ENCODE peak calls at places on chromosome 12, in nine cellular contexts. V, H, L, W, P, U, B, Z and F are unnamed samples. For H3K36me3, the result is how much of the 10 kb centered on the place peaks cover.

GRCh38 chr12:30973171-30973570 is 46.6 kb downstream of the TSPAN11 start:
- DNase-seq in P (no peak), H (no peak), V (no peak), Z (no peak), U (no peak), B (no peak), W (no peak), L (no peak), F (no peak)

GRCh38 chr12:22935090-22935489 is 310.1 kb downstream of the ETNK1 start:
- DNase-seq in P (no peak), Z (no peak), U (no peak), W (no peak), B (no peak), V (no peak), L (no peak), H (no peak), F (no peak)

GRCh38 chr12:120234643-120235368 is 30.7 kb downstream of the PXN start:
- DNase-seq in L (peak), P (peak), W (peak), H (peak), U (peak), Z (no peak), B (peak), V (peak), F (peak)

GRCh38 chr12:76450690-76451089 is 102.5 kb upstream of the BBS10 start:
- DNase-seq in Z (no peak), V (no peak), P (peak), H (no peak), W (no peak), L (no peak), B (no peak), U (no peak), F (no peak)

GRCh38 chr12:88625316-88625715 is 45.0 kb upstream of the KITLG start:
- DNase-seq in P (no peak), V (no peak), W (no peak), H (no peak), B (no peak), L (no peak), U (no peak), Z (no peak), F (no peak)

GRCh38 chr12:121751716-121752351 is 39.3 kb downstream of the TMEM120B start:
- DNase-seq in B (no peak), L (no peak), V (no peak), P (no peak), Z (no peak), U (no peak), H (no peak), W (no peak), F (no peak)

GRCh38 chr12:88400302-88400701 is 180.0 kb downstream of the KITLG start:
- DNase-seq in U (no peak), B (no peak), Z (no peak), H (no peak), V (no peak), W (no peak), P (no peak), L (no peak), F (no peak)

GRCh38 chr12:6367065-6367968 is 8.0 kb downstream of the SCNN1A start:
- DNase-seq in P (peak), W (peak), Z (no peak), V (no peak), H (no peak), U (no peak), L (no peak), B (no peak), F (no peak)

GRCh38 chr12:57044856-57045255 is 5.1 kb downstream of the MYO1A start:
- DNase-seq in B (no peak), H (no peak), Z (no peak), P (no peak), U (no peak), V (no peak), W (no peak), L (no peak), F (no peak)

GRCh38 chr12:92929957-92930356 is 862 bp upstream of the EEA1 start:
- DNase-seq in H (no peak), U (no peak), Z (no peak), B (no peak), W (no peak), L (no peak), P (no peak), V (no peak), F (no peak)

GRCh38 chr12:106181416-106182114 is 42.8 kb upstream of the NUAK1 start:
- DNase-seq in Z (no peak), U (no peak), B (no peak), L (no peak), V (no peak), P (no peak), W (no peak), H (no peak), F (no peak)

GRCh38 chr12:546920-547845 is 87.4 kb downstream of the B4GALNT3 start:
- DNase-seq in H (peak), V (peak), U (no peak), L (no peak), P (peak), W (peak), B (peak), Z (no peak), F (no peak)

GRCh38 chr12:92079054-92079385 is 66.6 kb downstream of the BTG1 start:
- DNase-seq in L (no peak), V (no peak), B (no peak), U (no peak), P (no peak), Z (no peak), H (no peak), W (no peak), F (no peak)

GRCh38 chr12:93174048-93174447 is 203.7 kb upstream of the NUDT4 start:
- DNase-seq in Z (no peak), U (no peak), P (no peak), W (peak), B (no peak), H (no peak), V (no peak), L (no peak), F (no peak)

GRCh38 chr12:49961111-49961922 is at the start of gene AQP5:
- DNase-seq in P (no peak), L (no peak), Z (no peak), V (no peak), B (peak), W (peak), H (no peak), U (no peak), F (no peak)

DNA sequence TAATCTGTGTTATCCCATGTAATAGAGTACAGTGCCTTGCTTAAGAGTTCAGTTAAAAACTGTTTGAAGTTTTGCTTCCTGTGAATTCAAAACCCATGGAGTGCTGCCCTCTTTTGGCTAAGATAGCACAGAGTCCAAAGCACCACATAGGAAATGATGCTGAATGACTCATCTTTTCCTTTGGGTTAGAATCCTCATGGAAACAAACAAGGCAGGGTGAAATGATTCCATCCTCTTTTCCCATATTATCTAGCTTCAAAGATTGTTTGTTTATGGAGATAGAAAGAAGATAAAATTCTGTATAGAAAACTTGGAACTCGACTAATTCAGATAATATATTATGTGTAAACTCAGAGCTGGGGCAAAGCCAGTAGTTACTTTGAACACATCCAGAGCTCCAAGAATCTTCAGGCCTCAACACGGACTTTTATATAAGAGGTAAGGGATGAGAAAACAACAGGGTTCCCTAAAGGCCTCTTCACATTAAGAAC is 87.4 kb downstream of the OTOGL start:
- DNase-seq in Z (no peak), U (peak), L (peak), P (peak), V (peak), B (peak), W (peak), H (peak), F (peak)
- TF ChIP-seq EP300 in Z (no peak), U (no peak), L (peak), P (no peak), V (peak), B (no peak), W (peak), H (peak), F (peak)

GRCh38 chr12:27797301-27798025 is 17.4 kb upstream of the MANSC4 start:
- DNase-seq in L (no peak), P (no peak), B (no peak), V (no peak), H (no peak), Z (no peak), W (no peak), U (no peak), F (no peak)
- H3K36me3 ChIP-seq in L (half or more), P (under half), B (half or more), V (under half), H (under half), Z (under half), W (under half), U (under half), F (under half)

DNA sequence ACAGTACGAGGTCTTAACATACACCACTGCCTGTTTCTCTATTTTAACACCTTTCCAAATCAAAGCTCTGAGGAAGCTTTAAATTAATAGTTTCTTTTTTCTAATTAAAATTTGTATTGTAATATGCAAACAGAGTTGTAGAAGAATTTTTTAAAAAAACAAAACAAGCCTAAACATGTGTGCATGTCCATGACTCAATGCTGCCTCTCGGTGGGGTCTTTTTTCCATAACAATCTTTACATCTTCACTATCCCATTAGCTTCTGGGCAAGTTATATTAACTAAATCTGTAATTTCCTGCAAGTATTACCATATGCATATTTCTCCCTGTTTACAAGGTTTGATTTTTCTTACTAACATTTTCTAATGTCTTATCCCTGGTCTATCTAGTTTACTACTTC is 143.9 kb upstream of the NAV3 start:
- DNase-seq in B (no peak), W (no peak), H (no peak), U (no peak), L (no peak), P (no peak), V (no peak), Z (no peak), F (no peak)
- TF ChIP-seq CTCF in B (no peak), W (peak), H (no peak), U (no peak), L (no peak), P (no peak), V (no peak), Z (peak), F (no peak)

DNA sequence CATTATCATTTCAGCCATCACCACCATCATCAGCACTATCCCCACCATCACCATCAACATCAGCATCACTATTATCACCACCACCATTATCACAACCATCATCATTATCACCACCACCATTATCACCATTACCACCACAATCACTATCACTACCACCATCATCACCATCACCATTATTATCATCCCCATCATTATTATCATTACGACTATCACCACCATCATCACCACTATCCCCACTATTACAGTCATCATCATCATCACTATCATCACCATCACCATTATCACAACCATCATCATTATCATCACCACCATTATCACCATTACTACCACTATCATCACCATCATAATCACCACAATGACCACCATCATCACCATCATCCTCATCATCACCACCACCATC is 50.4 kb upstream of the CMKLR1 start:
- DNase-seq in L (no peak), Z (no peak), U (no peak), B (no peak), P (no peak), W (no peak), V (no peak), H (no peak), F (no peak)
- TF ChIP-seq EP300 in L (no peak), Z (no peak), U (no peak), B (no peak), P (no peak), W (no peak), V (no peak), H (no peak), F (no peak)

DNA sequence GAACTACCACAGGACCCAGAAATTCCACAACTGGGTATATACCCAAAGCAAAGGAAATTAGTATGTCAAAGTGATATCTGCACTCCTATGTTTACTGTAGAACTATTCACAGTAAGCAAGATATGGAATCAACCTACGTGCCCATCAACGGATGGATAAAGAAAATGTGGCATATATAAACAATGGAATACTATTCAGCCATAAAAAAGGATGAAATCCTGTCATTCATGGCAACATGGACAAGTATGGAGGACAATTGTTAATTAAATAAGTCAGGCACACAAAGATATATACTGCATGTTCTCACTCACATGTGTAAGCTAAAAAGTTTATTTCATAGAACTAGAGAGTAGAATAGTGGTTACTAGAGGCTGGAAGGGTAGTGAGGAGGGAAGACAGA is 97.0 kb downstream of the CEP83 start:
- DNase-seq in P (no peak), Z (no peak), B (no peak), H (no peak), V (no peak), L (no peak), W (no peak), U (no peak), F (no peak)
- H3K36me3 ChIP-seq in P (under half), Z (under half), B (under half), H (under half), V (under half), L (half or more), W (under half), U (under half), F (under half)

DNA sequence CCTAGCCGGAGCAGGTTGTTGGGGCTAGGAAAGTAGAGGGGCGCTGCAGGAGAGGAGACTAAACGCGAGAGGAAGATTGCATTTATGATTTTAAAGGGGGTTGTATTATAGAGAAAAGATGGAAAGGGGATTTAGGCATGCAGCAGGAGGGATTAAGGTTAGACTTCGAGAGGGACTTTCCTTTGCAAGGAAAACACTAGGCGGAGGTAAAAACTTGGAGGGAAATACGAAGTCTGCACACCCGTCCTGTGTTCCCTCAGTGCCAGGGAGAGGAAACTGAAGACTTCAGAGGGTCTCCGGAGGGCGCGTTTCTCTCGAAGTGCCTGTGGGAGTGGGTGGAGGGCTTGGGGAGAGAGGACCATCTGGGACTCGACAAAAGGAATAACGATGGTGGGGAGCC is 433 bp upstream of the PPP1R1A start:
- DNase-seq in Z (no peak), V (no peak), W (no peak), L (no peak), U (no peak), B (no peak), H (no peak), P (no peak), F (no peak)
- TF ChIP-seq CTCF in Z (no peak), V (no peak), W (no peak), L (no peak), U (no peak), B (no peak), H (no peak), P (no peak), F (no peak)